ENCODE peak calls at places on chromosomes 2 and 18, in ten cellular contexts. S is putamen; Q is NCI-H1092 treated with DMSO at 0.1 percent for 48 hours; Y is Kasumi-1; V is CD8-positive, alpha-beta memory T cell; Z is astrocyte of the spinal cord; O is neural crest cell; W is SHP77 treated with DMSO at 0.1 percent for 48 hours; A is lower lobe of right lung; E is activated effector memory CD4-positive, alpha-beta T cell treated with Interleukin-2 at 50 U/mL for 16 hours. L is an unnamed sample.

GRCh38 chr2:10009811-10010781 is 33.3 kb upstream of the KLF11 start:
- DNase-seq in W (no peak), Y (no peak), V (no peak), Q (no peak), Z (peak; percentile 5), O (no peak), A (peak; percentile 72), S (peak; percentile 16), E (no peak), L (no peak)

GRCh38 chr18:10269226-10269625 is 185.2 kb upstream of the APCDD1 start:
- DNase-seq in Z (no peak), W (no peak), O (no peak), V (no peak), Q (no peak), S (no peak), A (no peak), Y (peak; percentile 18), E (no peak), L (no peak)

GRCh38 chr2:118430510-118431187 is 342.4 kb downstream of the INSIG2 start:
- DNase-seq in Y (no peak), O (no peak), V (no peak), W (no peak), S (no peak), Q (no peak), Z (peak; percentile 38), E (no peak), A (no peak), L (no peak)

GRCh38 chr2:69577467-69578200 is 65.9 kb downstream of the AAK1 start:
- DNase-seq in V (no peak), Z (peak; percentile 50), Q (no peak), Y (no peak), W (no peak), O (no peak), A (no peak), E (no peak), S (no peak), L (no peak)

GRCh38 chr2:233928594-233929351 is 11.6 kb downstream of the TRPM8 start:
- DNase-seq in E (no peak), Y (no peak), A (no peak), O (peak; percentile 43), W (no peak), V (no peak), S (no peak), Z (peak; percentile 29), Q (peak; percentile 39), L (peak; percentile 26)

GRCh38 chr2:41169744-41170143 is 717.9 kb upstream of the SLC8A1 start:
- DNase-seq in V (no peak), Y (no peak), O (no peak), Q (no peak), A (no peak), W (no peak), S (no peak), Z (no peak), E (no peak), L (no peak)

GRCh38 chr2:205073433-205074020 is 528.3 kb downstream of the PARD3B start:
- DNase-seq in Q (no peak), W (no peak), S (no peak), Y (no peak), V (no peak), A (no peak), O (no peak), Z (no peak), E (no peak), L (no peak)

GRCh38 chr2:191026377-191026776 is 12.4 kb upstream of the STAT1 start:
- DNase-seq in A (no peak), O (no peak), E (no peak), Z (no peak), W (no peak), Q (no peak), S (no peak), Y (no peak), V (no peak), L (no peak)

GRCh38 chr2:191165190-191165643 is 14.4 kb upstream of the STAT4 start:
- DNase-seq in A (no peak), W (peak; percentile 41), Y (peak; percentile 92), Z (peak; percentile 79), V (no peak), E (no peak), S (peak; percentile 45), O (no peak), Q (peak; percentile 36), L (peak; percentile 4)

GRCh38 chr18:62717059-62717849 is 1.9 kb downstream of the PHLPP1 start:
- DNase-seq in W (no peak), V (no peak), Y (peak; percentile 70), Q (peak; percentile 75), E (peak; percentile 35), S (peak; percentile 77), A (no peak), O (no peak), Z (peak; percentile 50), L (peak; percentile 39)

GRCh38 chr2:134446431-134447091 is 192.7 kb downstream of the MGAT5 start:
- DNase-seq in Q (no peak), O (no peak), V (no peak), Y (no peak), E (no peak), W (no peak), S (no peak), Z (peak; percentile 14), A (no peak), L (no peak)

GRCh38 chr18:54950221-54950620 is 9.0 kb downstream of the CCDC68 start:
- DNase-seq in Z (no peak), Q (peak; percentile 4), W (no peak), V (no peak), S (no peak), E (no peak), Y (no peak), O (no peak), A (no peak), L (no peak)

GRCh38 chr18:26436176-26437031 is 111.9 kb downstream of the KCTD1 start:
- DNase-seq in E (no peak), S (no peak), V (no peak), O (no peak), Z (peak; percentile 87), W (no peak), A (no peak), Y (no peak), Q (no peak), L (no peak)

GRCh38 chr2:236946871-236947270 is 138.8 kb upstream of the COPS8 start:
- DNase-seq in Q (no peak), W (no peak), E (no peak), O (no peak), Z (no peak), Y (no peak), V (no peak), A (no peak), S (no peak), L (no peak)

GRCh38 chr2:239500915-239501630 is 100.3 kb upstream of the HDAC4 start:
- DNase-seq in E (no peak), Y (no peak), A (peak; percentile 58), O (no peak), Q (no peak), Z (no peak), V (no peak), S (no peak), W (no peak), L (no peak)

GRCh38 chr2:144083211-144083610 is 436.7 kb downstream of the ZEB2 start:
- DNase-seq in E (no peak), Z (peak; percentile 55), Y (no peak), A (no peak), W (no peak), S (no peak), O (no peak), Q (no peak), V (no peak), L (no peak)

GRCh38 chr2:84938194-84938879 is 32.6 kb upstream of the KCMF1 start:
- DNase-seq in O (no peak), S (no peak), E (no peak), Y (no peak), Q (no peak), W (no peak), Z (no peak), A (no peak), V (no peak), L (no peak)

GRCh38 chr2:148914463-148914862 is 39.4 kb downstream of the KIF5C start:
- DNase-seq in E (no peak), V (no peak), Y (no peak), Z (no peak), A (no peak), S (no peak), O (no peak), W (no peak), Q (peak; percentile 82), L (no peak)

GRCh38 chr2:108169982-108170625 is 69.7 kb upstream of the SULT1C3 start:
- DNase-seq in O (no peak), Q (peak; percentile 13), E (no peak), W (peak; percentile 30), S (peak; percentile 3), Z (peak; percentile 36), Y (peak; percentile 70), A (no peak), V (no peak), L (peak; percentile 10)

GRCh38 chr2:85767803-85768665 is 14.2 kb downstream of the ATOH8 start:
- DNase-seq in S (no peak), Z (no peak), A (no peak), V (no peak), Q (no peak), W (no peak), Y (no peak), E (no peak), O (no peak), L (no peak)

GRCh38 chr2:218311908-218312756 is 19.8 kb upstream of the TMBIM1 start:
- DNase-seq in W (no peak), E (no peak), Y (no peak), S (no peak), Z (no peak), O (no peak), Q (no peak), A (no peak), V (no peak), L (no peak)

GRCh38 chr2:234433201-234433600 is 63.7 kb downstream of the ARL4C start:
- DNase-seq in W (no peak), Z (no peak), Y (no peak), A (no peak), O (no peak), Q (no peak), V (no peak), E (no peak), S (no peak), L (no peak)

GRCh38 chr2:219104107-219105050 is 43.7 kb upstream of the IHH start:
- DNase-seq in V (no peak), Q (peak; percentile 28), E (no peak), Y (peak; percentile 57), S (peak; percentile 8), O (peak; percentile 12), A (no peak), W (peak; percentile 26), Z (peak; percentile 36), L (peak; percentile 49)